ENCODE peak calls at places on chromosomes 7 and 10, in six cellular contexts. G is PC-3, C is stomach, A is Peyer's patch, P is breast epithelium, Y is colonic mucosa. X is an unnamed sample. For H3K4me1, the result is how much of the 10 kb centered on the place peaks cover.

GRCh38 chr7:107810626-107811025 is 7.6 kb upstream of the SLC26A3 start:
- DNase-seq in G (no peak), Y (no peak), A (no peak), P (no peak), C (no peak), X (no peak)

GRCh38 chr7:999921-1000593 is 17.1 kb downstream of the CYP2W1 start:
- DNase-seq in C (no peak), A (no peak), G (no peak), Y (no peak), P (no peak), X (no peak)

GRCh38 chr7:80662252-80662651 is 23.8 kb downstream of the CD36 start:
- DNase-seq in Y (no peak), G (no peak), C (no peak), P (no peak), A (no peak), X (peak)

GRCh38 chr10:71927669-71928592 is 36.3 kb upstream of the CHST3 start:
- DNase-seq in Y (no peak), P (no peak), C (no peak), A (no peak), G (no peak), X (no peak)

GRCh38 chr7:19663816-19664531 is 44.9 kb downstream of the POLR1F start:
- DNase-seq in G (peak), A (no peak), Y (no peak), C (no peak), P (no peak), X (no peak)

GRCh38 chr7:159031135-159031701 is 113.4 kb downstream of the VIPR2 start:
- DNase-seq in Y (no peak), A (no peak), C (peak), G (no peak), P (peak), X (peak)

GRCh38 chr7:151143261-151144015 is 24.1 kb downstream of the GBX1 start:
- DNase-seq in G (no peak), Y (no peak), C (peak), P (peak), A (no peak), X (peak)

GRCh38 chr7:43572516-43573049 is 10.3 kb upstream of the STK17A start:
- DNase-seq in P (peak), C (no peak), A (no peak), G (peak), Y (no peak), X (no peak)

GRCh38 chr7:148950806-148951205 is 66.7 kb upstream of the EZH2 start:
- DNase-seq in C (no peak), G (no peak), P (no peak), A (no peak), Y (no peak), X (no peak)

GRCh38 chr7:54615545-54615944 is 73.4 kb downstream of the VSTM2A start:
- DNase-seq in A (no peak), Y (no peak), P (no peak), G (peak), C (no peak), X (no peak)

GRCh38 chr10:61844116-61844515 is 57.4 kb upstream of the ARID5B start:
- DNase-seq in A (no peak), Y (no peak), C (no peak), P (no peak), G (no peak), X (no peak)

GRCh38 chr10:132827861-132828539 is 42.1 kb upstream of the NKX6-2 start:
- DNase-seq in Y (no peak), P (no peak), G (no peak), A (no peak), C (no peak), X (peak)

GRCh38 chr10:132828681-132829080 is 42.7 kb upstream of the NKX6-2 start:
- DNase-seq in C (no peak), Y (no peak), G (no peak), A (no peak), P (no peak), X (no peak)

GRCh38 chr10:132826524-132827422 is 40.8 kb upstream of the NKX6-2 start:
- DNase-seq in A (no peak), P (no peak), Y (no peak), G (no peak), C (peak), X (peak)

GRCh38 chr10:132827423-132827789 is 41.5 kb upstream of the NKX6-2 start:
- DNase-seq in C (no peak), A (no peak), P (no peak), G (no peak), Y (no peak), X (peak)

GRCh38 chr10:132829403-132829802 is 43.5 kb upstream of the NKX6-2 start:
- DNase-seq in G (no peak), Y (no peak), C (no peak), A (no peak), P (no peak), X (no peak)
- H3K4me3 ChIP-seq in G (no peak), Y (no peak), C (no peak), A (no peak), P (no peak), X (no peak)

GRCh38 chr10:113866551-113867394 is 12.3 kb downstream of the NHLRC2 start:
- DNase-seq in G (no peak), Y (no peak), A (no peak), P (no peak), C (no peak), X (no peak)

GRCh38 chr10:113867904-113868303 is 13.4 kb downstream of the NHLRC2 start:
- DNase-seq in C (no peak), P (no peak), Y (no peak), A (no peak), G (no peak), X (no peak)

GRCh38 chr10:113869789-113870188 is 15.3 kb downstream of the NHLRC2 start:
- DNase-seq in Y (no peak), C (no peak), A (no peak), P (no peak), G (no peak), X (no peak)

GRCh38 chr10:113865896-113866295 is 11.4 kb downstream of the NHLRC2 start:
- DNase-seq in A (no peak), P (no peak), G (no peak), C (no peak), Y (no peak), X (no peak)
- H3K4me1 ChIP-seq in A (under half), P (under half), G (under half), C (under half), Y (under half), X (under half)

GRCh38 chr10:63437334-63437949 is 28.3 kb downstream of the JMJD1C start:
- DNase-seq in C (no peak), A (no peak), Y (no peak), G (no peak), P (no peak), X (no peak)

GRCh38 chr10:63439607-63440006 is 26.2 kb downstream of the JMJD1C start:
- DNase-seq in A (no peak), G (no peak), P (no peak), C (no peak), Y (no peak), X (no peak)

GRCh38 chr10:63434866-63435854 is 30.6 kb downstream of the JMJD1C start:
- DNase-seq in Y (no peak), A (no peak), G (peak), P (no peak), C (no peak), X (no peak)

GRCh38 chr10:63436225-63436624 is 29.6 kb downstream of the JMJD1C start:
- DNase-seq in P (no peak), Y (no peak), C (no peak), G (no peak), A (no peak), X (no peak)

DNA sequence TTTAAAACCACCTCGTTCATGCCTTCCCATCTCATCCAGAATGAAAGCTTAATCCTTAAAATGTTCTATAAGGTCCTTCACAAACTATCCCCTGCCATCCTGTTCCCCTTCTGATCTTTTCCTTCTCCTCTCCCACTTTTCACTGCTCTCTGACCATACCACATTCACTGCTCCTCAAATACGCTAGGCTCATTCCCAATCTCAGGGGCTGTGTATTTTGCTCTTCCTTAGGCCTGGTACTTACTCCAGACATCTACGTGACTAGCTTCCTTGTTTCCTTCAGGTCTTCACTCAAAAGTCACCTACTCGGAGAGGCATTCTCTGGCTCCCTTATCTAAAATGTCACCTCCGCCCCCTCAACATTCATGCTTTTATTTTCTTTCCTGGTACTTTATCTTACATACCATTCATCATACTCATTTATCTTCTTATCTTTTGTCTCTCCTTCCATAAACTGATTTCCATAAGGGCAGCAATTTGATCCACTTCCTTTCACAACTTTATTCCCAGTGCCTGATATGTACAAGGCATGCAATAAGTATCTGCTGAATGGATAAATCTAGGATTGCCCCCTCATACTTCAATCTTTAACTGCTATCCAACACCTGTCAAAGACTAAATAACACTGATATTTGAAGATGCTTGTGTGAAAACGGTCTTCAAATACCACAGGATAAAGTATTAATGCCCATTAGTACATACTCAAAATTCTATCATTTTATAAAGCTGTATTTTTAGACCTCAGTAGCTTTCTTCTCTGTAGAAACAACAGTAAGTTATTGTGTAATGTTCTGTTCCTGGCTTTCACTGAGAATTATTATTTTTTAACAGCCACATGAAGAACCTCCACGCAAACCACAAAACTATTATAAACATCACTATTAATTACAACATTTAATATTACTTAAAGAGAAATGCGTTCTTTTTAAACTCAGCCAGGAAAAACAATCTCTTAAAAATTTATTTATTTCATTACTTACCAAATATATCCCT is 27.0 kb downstream of the JMJD1C start:
- DNase-seq in P (no peak), C (no peak), Y (no peak), A (no peak), G (no peak), X (no peak)
- H3K4me3 ChIP-seq in P (no peak), C (no peak), Y (no peak), A (no peak), G (no peak), X (no peak)

DNA sequence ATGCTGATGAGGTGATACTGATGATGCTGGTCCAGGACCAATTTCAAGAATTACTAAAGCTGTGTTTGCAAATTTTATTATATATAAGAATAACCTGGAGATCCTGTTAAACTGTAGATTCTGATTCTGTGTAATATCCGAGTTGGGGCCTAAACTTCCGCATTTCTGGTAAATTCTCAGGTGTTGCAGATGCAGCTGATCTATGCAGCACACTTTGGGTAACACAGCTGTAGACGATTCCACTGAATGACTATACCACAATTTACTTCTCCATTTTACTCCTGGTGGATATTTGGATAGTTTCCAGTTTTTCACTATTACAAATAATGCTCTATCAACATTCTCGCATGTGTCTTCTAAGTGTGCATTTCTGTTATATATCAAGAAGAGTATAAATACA is 7.6 kb downstream of the GDI2 start:
- DNase-seq in G (no peak), A (no peak), P (no peak), C (no peak), Y (no peak), X (no peak)
- H3K4me1 ChIP-seq in G (under half), A (under half), P (under half), C (half or more), Y (under half), X (under half)

DNA sequence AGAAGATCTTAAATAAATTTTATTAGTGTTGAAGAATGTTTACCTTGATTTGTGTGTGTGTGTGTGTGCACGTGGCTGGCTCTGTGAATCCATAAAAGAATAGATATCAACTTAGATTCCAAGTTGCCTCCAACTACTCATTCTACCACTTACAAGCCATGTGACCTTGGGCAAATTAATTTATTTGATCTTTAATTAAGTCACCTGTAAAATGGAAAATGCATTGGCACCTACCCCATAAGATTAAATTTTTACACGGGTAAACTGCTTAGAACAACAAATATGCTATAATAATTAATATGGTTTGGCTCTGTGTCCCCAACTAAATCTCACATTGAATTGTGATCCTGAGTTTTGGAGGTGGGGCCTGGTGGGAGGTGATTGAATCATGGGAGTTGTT is 604.9 kb upstream of the NRG3 start:
- DNase-seq in C (no peak), G (no peak), A (no peak), P (no peak), Y (no peak), X (no peak)
- H3K4me3 ChIP-seq in C (no peak), G (no peak), A (no peak), P (no peak), Y (no peak), X (no peak)

GRCh38 chr10:97687785-97688781 is 1.0 kb upstream of the AVPI1 start:
- DNase-seq in Y (no peak), G (peak), P (no peak), C (no peak), A (no peak), X (peak)

GRCh38 chr10:97684866-97685394 is 2.1 kb downstream of the AVPI1 start:
- DNase-seq in Y (no peak), C (no peak), P (no peak), A (no peak), G (peak), X (no peak)

GRCh38 chr10:97686301-97686961 is 610 bp downstream of the AVPI1 start:
- DNase-seq in P (no peak), G (no peak), A (no peak), C (no peak), Y (peak), X (no peak)

GRCh38 chr10:97685395-97685958 is 1.6 kb downstream of the AVPI1 start:
- DNase-seq in G (peak), C (peak), P (no peak), A (no peak), Y (peak), X (no peak)

DNA sequence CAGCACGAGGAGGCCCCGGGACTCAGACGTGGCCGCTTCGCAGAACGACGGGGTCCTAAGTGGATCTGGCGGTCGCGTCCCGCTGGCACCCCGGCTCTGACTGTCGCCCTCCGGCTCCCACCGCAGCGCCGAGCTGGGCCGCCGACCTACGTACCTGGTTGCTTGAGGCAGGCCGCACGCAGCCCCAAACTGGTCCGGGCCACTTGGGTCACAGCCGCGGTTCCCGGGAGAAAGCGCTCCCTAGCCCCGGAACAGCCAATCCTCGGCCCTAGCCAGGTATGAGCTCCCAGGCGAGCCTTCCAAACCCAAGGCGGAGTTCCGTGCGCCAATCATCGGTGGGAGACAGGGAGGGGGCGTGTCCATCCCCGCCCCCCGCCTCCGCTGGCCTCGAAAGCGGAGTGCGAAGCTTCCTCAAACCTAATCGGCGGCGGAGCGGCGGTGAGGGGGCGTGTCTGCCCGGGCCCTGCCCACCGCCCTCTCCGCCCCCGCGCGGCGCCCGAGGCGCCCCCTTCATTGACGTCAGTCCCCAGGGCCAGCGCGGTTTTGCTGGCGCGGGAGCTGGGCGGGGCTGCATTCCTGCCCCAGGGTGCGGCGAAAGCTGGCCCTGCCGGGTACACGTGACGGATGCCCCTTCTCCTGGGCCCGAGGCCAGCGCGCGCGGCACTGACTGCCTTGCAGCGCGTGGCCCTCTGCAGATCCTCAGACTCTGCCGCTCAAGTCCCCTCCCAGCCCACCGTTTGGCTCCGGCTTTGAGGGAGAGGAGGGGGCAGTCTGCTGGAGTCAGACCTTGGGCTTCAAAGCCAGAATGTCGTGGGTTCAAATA is at the start of gene AVPI1:
- DNase-seq in Y (peak), G (peak), C (peak), A (peak), P (peak), X (peak)
- H3K4me1 ChIP-seq in Y (under half), G (half or more), C (half or more), A (half or more), P (under half), X (under half)

GRCh38 chr10:102299873-102300272 is 54.5 kb downstream of the GBF1 start:
- DNase-seq in Y (no peak), P (no peak), A (no peak), C (no peak), G (peak), X (no peak)
- H3K4me3 ChIP-seq in Y (no peak), P (no peak), A (no peak), C (no peak), G (no peak), X (peak)

GRCh38 chr10:104306897-104307296 is 31.4 kb downstream of the ITPRIP start:
- DNase-seq in G (no peak), P (no peak), Y (no peak), A (no peak), C (no peak), X (no peak)

GRCh38 chr10:104311184-104311720 is 27.0 kb downstream of the ITPRIP start:
- DNase-seq in A (no peak), P (no peak), Y (no peak), G (no peak), C (no peak), X (no peak)

GRCh38 chr10:104309980-104310978 is 28.0 kb downstream of the ITPRIP start:
- DNase-seq in C (peak), Y (no peak), A (no peak), G (peak), P (peak), X (peak)

GRCh38 chr10:104307576-104308438 is 30.5 kb downstream of the ITPRIP start:
- DNase-seq in C (no peak), P (no peak), A (no peak), Y (no peak), G (no peak), X (no peak)

GRCh38 chr10:104308439-104308903 is 29.8 kb downstream of the ITPRIP start:
- DNase-seq in P (no peak), C (no peak), G (no peak), Y (no peak), A (no peak), X (no peak)
- H3K4me1 ChIP-seq in P (under half), C (under half), G (under half), Y (under half), A (under half), X (under half)

GRCh38 chr10:99661370-99661749 is 2.1 kb downstream of the ENTPD7 start:
- DNase-seq in C (no peak), G (peak), Y (no peak), P (no peak), A (no peak), X (no peak)
- H3K4me3 ChIP-seq in C (no peak), G (peak), Y (no peak), P (no peak), A (peak), X (no peak)

DNA sequence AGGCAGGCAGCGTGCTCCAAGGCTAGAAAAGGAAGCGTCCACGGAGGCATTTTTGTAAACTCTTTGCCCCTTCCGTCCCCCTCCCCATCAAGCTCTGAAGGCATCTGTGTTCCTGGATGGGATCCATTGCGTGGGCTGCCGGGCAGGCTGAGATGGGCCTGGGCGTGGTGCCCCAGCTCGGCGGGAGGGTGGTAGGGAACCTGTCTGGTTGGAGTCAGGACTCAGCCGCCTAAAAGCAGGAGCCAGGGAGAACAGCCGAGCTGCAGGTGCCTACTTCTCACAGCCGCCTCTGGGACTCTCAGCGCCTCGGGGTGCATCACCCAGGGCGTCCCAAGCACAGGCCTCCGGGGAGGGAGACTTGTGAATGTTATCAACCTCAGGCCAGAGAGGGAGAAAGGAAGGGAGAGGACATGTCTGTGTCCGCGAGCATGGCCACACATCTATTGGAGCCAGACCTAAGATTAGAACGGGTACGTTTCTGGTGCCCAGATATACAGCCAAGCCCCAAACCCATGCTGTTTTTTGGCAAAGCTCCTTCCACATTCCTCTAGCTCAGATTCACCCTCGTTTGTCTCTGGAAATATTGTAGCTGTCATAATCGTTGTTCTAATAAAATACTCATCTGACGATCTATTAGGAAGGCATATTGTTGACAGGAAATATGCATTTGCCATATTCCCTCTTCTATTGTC is 48.6 kb upstream of the CTBP2 start:
- DNase-seq in A (no peak), Y (no peak), C (no peak), G (no peak), P (peak), X (no peak)
- H3K4me1 ChIP-seq in A (under half), Y (under half), C (under half), G (under half), P (under half), X (under half)